ENCODE peak calls at places on chromosomes 2 and 18, in nine cellular contexts. H, R, W, S, I, T, D, M and N are unnamed samples.

GRCh38 chr2:34570266-34570872 is 971.3 kb upstream of the FAM98A start:
- DNase-seq in H (peak), R (peak), W (no peak), S (no peak), I (peak), T (no peak), D (no peak), M (no peak), N (no peak)

GRCh38 chr18:2846241-2846637 is 567 bp upstream of the EMILIN2 start:
- DNase-seq in H (no peak), R (no peak), W (peak), S (peak), I (no peak), T (no peak), D (no peak), M (no peak), N (no peak)

GRCh38 chr18:52452427-52452826 is 112.4 kb downstream of the DCC start:
- DNase-seq in H (no peak), R (no peak), W (no peak), S (no peak), I (no peak), T (no peak), D (no peak), M (no peak), N (no peak)

GRCh38 chr2:99140056-99140859 is 1.2 kb upstream of the C2orf15 start:
- DNase-seq in H (no peak), R (peak), W (no peak), S (no peak), I (no peak), T (no peak), D (no peak), M (no peak), N (no peak)

GRCh38 chr2:120682654-120683053 is 53.0 kb upstream of the GLI2 start:
- DNase-seq in H (no peak), R (no peak), W (no peak), S (no peak), I (no peak), T (no peak), D (no peak), M (no peak), N (no peak)

GRCh38 chr18:28108801-28109200 is 68.1 kb downstream of the CDH2 start:
- DNase-seq in H (no peak), R (peak), W (no peak), S (no peak), I (peak), T (no peak), D (no peak), M (no peak), N (no peak)

GRCh38 chr18:49168970-49169619 is 218.3 kb upstream of the SMAD7 start:
- DNase-seq in H (no peak), R (peak), W (peak), S (no peak), I (no peak), T (no peak), D (no peak), M (no peak), N (no peak)

GRCh38 chr2:234366891-234367290 is 130.0 kb downstream of the ARL4C start:
- DNase-seq in H (no peak), R (no peak), W (no peak), S (no peak), I (peak), T (no peak), D (no peak), M (no peak), N (no peak)

GRCh38 chr18:49921278-49922037 is 108.1 kb upstream of the ACAA2 start:
- DNase-seq in H (no peak), R (no peak), W (no peak), S (no peak), I (no peak), T (no peak), D (no peak), M (no peak), N (no peak)